ENCODE peak calls at places on chromosomes 4 and X, in eight cellular contexts. W is stomach, J is H1, V is K562, D is upper lobe of left lung, P is breast epithelium, B is suprapubic skin, G is GM23338. F is an unnamed sample.

GRCh38 chr4:119286377-119287002 is 35.4 kb downstream of the FABP2 start:
- DNase-seq in W (no peak), J (no peak), V (no peak), D (no peak), P (no peak), B (no peak), G (peak; percentile 46), F (no peak)

GRCh38 chr4:6402566-6403399 is 69.6 kb downstream of the PPP2R2C start:
- DNase-seq in W (no peak), J (no peak), V (no peak), D (no peak), P (no peak), B (no peak), G (peak; percentile 53), F (no peak)

GRCh38 chrX:25524150-25524549 is 508.4 kb upstream of the ARX start:
- DNase-seq in W (no peak), J (no peak), V (no peak), D (no peak), P (no peak), B (no peak), G (no peak), F (no peak)

GRCh38 chr4:148444296-148445070 is 2.3 kb upstream of the NR3C2 start:
- DNase-seq in W (peak; percentile 42), J (peak; percentile 71), V (peak; percentile 7), D (peak; percentile 91), P (peak; percentile 24), B (peak; percentile 69), G (peak; percentile 71), F (peak; percentile 71)

GRCh38 chrX:129115104-129115503 is 408.2 kb downstream of the SMARCA1 start:
- DNase-seq in W (no peak), J (peak; percentile 60), V (peak; percentile 56), D (no peak), P (no peak), B (no peak), G (peak; percentile 82), F (no peak)

GRCh38 chr4:103773691-103774231 is 54.0 kb upstream of the TACR3 start:
- DNase-seq in W (no peak), J (no peak), V (no peak), D (no peak), P (no peak), B (no peak), G (peak; percentile 40), F (no peak)

GRCh38 chr4:112287258-112287873 is 1.7 kb upstream of the TIFA start:
- DNase-seq in W (no peak), J (no peak), V (no peak), D (no peak), P (no peak), B (no peak), G (no peak), F (no peak)

GRCh38 chr4:175412744-175413143 is 399.3 kb downstream of the GPM6A start:
- DNase-seq in W (no peak), J (no peak), V (no peak), D (no peak), P (no peak), B (no peak), G (no peak), F (no peak)

GRCh38 chr4:71270901-71271300 is 67.9 kb upstream of the SLC4A4 start:
- DNase-seq in W (peak; percentile 33), J (peak; percentile 53), V (peak; percentile 12), D (no peak), P (no peak), B (no peak), G (peak; percentile 63), F (no peak)

GRCh38 chr4:163166041-163166579 is 580 bp downstream of the NAF1 start:
- DNase-seq in W (peak; percentile 47), J (peak; percentile 77), V (peak; percentile 49), D (peak; percentile 93), P (peak; percentile 36), B (peak; percentile 76), G (peak; percentile 61), F (peak; percentile 79)

GRCh38 chr4:127505203-127505602 is 127.6 kb upstream of the INTU start:
- DNase-seq in W (peak; percentile 61), J (no peak), V (no peak), D (no peak), P (no peak), B (no peak), G (no peak), F (no peak)

GRCh38 chr4:36088542-36088941 is 155.8 kb downstream of the ARAP2 start:
- DNase-seq in W (no peak), J (no peak), V (no peak), D (no peak), P (no peak), B (no peak), G (no peak), F (no peak)

GRCh38 chr4:20368926-20369325 is 117.2 kb downstream of the SLIT2 start:
- DNase-seq in W (no peak), J (no peak), V (no peak), D (no peak), P (no peak), B (no peak), G (no peak), F (no peak)

GRCh38 chr4:181264908-181265307 is 978.3 kb upstream of the TENM3 start:
- DNase-seq in W (no peak), J (no peak), V (no peak), D (no peak), P (no peak), B (no peak), G (peak; percentile 49), F (no peak)

GRCh38 chr4:71235321-71236206 is 103.3 kb upstream of the SLC4A4 start:
- DNase-seq in W (no peak), J (no peak), V (no peak), D (no peak), P (no peak), B (no peak), G (no peak), F (no peak)

GRCh38 chr4:75584067-75584466 is 28.2 kb downstream of the ODAPH start:
- DNase-seq in W (no peak), J (no peak), V (no peak), D (no peak), P (no peak), B (no peak), G (no peak), F (no peak)

GRCh38 chrX:47218280-47218919 is at the start of gene CDK16:
- DNase-seq in W (peak; percentile 79), J (peak; percentile 72), V (peak; percentile 74), D (peak; percentile 95), P (peak; percentile 78), B (peak; percentile 89), G (peak; percentile 53), F (peak; percentile 91)

GRCh38 chr4:144463896-144464295 is 182.1 kb upstream of the HHIP start:
- DNase-seq in W (no peak), J (no peak), V (no peak), D (no peak), P (no peak), B (no peak), G (no peak), F (no peak)

GRCh38 chr4:183588169-183588675 is 70.8 kb downstream of the RWDD4 start:
- DNase-seq in W (no peak), J (no peak), V (no peak), D (no peak), P (no peak), B (no peak), G (no peak), F (no peak)

DNA sequence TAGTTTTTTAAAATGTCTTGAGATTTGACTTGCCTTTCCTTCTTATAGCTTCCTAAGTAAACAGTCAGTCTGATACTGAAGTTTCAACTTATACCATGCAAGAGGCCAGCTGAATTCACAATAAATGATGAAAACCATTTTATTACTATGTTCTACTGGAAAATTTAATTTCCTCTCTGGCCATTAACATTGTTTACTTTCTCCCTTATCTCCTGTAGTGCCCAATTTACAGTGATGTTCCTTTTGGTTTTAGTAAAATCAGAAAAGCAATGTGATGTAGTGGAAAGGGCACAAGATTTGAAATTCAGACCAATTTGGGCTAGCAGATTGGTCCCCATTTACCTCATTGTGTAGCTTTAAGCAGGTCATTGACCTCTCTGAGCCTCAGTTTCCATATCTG is 54.2 kb downstream of the SLC9A6 start:
- DNase-seq in W (no peak), J (no peak), V (no peak), D (no peak), P (no peak), B (no peak), G (no peak), F (no peak)
- H3K27me3 ChIP-seq in W (no peaks in the 10 kb centered on the region), J (no peaks in the 10 kb centered on the region), V (no peaks in the 10 kb centered on the region), D (no peaks in the 10 kb centered on the region), P (peaks cover 23% of the 10 kb centered on the region), B (no peaks in the 10 kb centered on the region), G (no peaks in the 10 kb centered on the region), F (no peaks in the 10 kb centered on the region)

DNA sequence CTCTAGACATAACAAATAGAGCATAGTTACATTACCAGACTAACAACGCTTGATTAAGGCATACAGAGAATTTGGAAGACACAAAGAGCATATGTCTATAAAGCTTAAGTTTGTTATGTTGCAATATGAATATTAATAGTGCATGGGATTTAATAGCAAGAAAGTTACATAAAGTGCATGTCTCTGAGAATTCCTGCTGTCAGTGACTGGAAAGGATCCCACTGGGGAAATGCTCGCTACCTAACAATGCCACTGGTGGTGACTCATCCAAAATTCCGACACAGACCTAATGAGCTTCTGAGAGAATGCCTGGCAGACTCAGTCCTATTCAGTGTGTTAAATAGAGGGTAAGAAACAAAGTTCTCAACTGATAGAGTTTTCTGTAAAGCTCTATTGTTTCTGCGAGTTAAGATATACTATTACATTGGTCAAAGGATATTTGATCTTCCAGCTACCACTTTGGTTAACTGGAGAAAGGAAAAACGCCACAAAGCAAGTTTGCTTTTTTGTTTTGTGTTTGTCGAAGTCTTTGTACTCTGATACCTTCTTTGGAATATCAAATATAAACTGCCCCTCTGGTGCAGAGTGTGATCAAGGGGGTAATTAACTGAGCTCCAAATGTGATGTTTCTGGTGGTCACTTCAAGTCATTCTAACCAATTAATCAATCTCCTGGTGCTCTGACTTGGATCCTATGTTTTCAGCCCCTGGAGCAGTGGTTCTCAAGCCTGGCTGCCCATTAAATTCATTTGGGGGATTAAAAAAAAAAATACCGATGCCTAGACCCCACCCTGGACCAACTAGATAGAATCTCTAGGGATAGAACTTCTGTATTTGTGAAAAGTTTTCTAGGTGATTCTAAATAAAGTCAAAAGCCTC is 107.9 kb downstream of the PALLD start:
- DNase-seq in W (no peak), J (no peak), V (no peak), D (no peak), P (peak; percentile 62), B (no peak), G (peak; percentile 33), F (peak; percentile 75)
- TF ChIP-seq POLR2AphosphoS5 in W (peak; percentile 14), J (no peak), V (no peak), D (no peak), P (no peak), B (no peak), G (no peak), F (peak; percentile 51)

GRCh38 chr4:39978904-39979303 is 1.2 kb upstream of the PDS5A start:
- DNase-seq in W (no peak), J (no peak), V (no peak), D (no peak), P (no peak), B (no peak), G (no peak), F (no peak)
- H3K4me3 ChIP-seq in W (no peak overlapping the region), J (no peak overlapping the region), V (no peak overlapping the region), D (no peak overlapping the region), P (no peak overlapping the region), B (no peak overlapping the region), G (no peak overlapping the region), F (no peak overlapping the region)

DNA sequence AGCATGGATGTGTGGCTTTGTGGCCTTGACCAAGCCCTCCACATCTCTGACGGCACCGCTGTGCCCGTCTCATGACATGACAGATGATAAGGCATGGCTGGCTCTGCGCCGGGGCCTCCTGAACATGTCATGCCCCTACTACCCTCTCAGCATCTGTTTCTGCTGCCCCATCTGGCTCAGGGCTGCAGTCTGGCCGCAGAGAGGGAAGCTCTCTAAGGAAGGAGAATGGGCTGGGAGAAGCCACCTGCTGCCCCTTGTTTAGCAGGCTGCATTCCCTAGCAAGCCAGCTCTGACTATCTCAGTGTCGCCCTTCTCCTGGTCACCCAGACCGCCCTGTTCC is 7.2 kb downstream of the ZNF185 start:
- DNase-seq in W (no peak), J (no peak), V (peak; percentile 17), D (no peak), P (no peak), B (no peak), G (no peak), F (no peak)
- H3K27me3 ChIP-seq in W (no peaks in the 10 kb centered on the region), J (no peaks in the 10 kb centered on the region), V (peaks cover 72% of the 10 kb centered on the region), D (no peaks in the 10 kb centered on the region), P (peaks cover 55% of the 10 kb centered on the region), B (no peaks in the 10 kb centered on the region), G (no peaks in the 10 kb centered on the region), F (no peaks in the 10 kb centered on the region)